ENCODE peak calls at places on chromosomes 3 and 15, in nine cellular contexts. O is GM10248; G is brain microvascular endothelial cell; R is memory B cell; F is stimulated activated CD4-positive, alpha-beta T cell treated with anti-CD3 and anti-CD28 coated beads, Interleukin-4, amount 100 ng/mL, for 48 hours; T is H9; S is epithelial cell of esophagus; N is activated naive CD4-positive, alpha-beta T cell treated with anti-CD3 and anti-CD28 coated beads, Interleukin-2, amount 10 ng/mL, durations not matched to agents 7 days and 5 days; Q is iris pigment epithelial cell. H is an unnamed sample.

GRCh38 chr3:186099178-186099577 is 9.7 kb downstream of the ETV5 start:
- DNase-seq in O (no peak), G (peak), R (no peak), F (no peak), T (no peak), S (peak), N (no peak), Q (peak), H (no peak)

GRCh38 chr3:172717493-172718088 is 6.7 kb upstream of the NCEH1 start:
- DNase-seq in O (no peak), G (no peak), R (no peak), F (no peak), T (no peak), S (no peak), N (no peak), Q (no peak), H (no peak)

GRCh38 chr3:23676093-23676492 is 129.7 kb upstream of the UBE2E1 start:
- DNase-seq in O (no peak), G (no peak), R (no peak), F (no peak), T (no peak), S (peak), N (no peak), Q (peak), H (no peak)

GRCh38 chr3:158701666-158702065 is 29.2 kb upstream of the LXN start:
- DNase-seq in O (no peak), G (no peak), R (no peak), F (no peak), T (no peak), S (no peak), N (no peak), Q (peak), H (no peak)

GRCh38 chr3:42066516-42067181 is 24.5 kb upstream of the TRAK1 start:
- DNase-seq in O (peak), G (peak), R (peak), F (no peak), T (peak), S (no peak), N (no peak), Q (peak), H (no peak)

GRCh38 chr3:48118928-48119327 is 69.3 kb downstream of the CDC25A start:
- DNase-seq in O (no peak), G (no peak), R (no peak), F (no peak), T (no peak), S (no peak), N (no peak), Q (no peak), H (no peak)

GRCh38 chr3:189167027-189167766 is 4.6 kb upstream of the TPRG1 start:
- DNase-seq in O (no peak), G (no peak), R (no peak), F (no peak), T (no peak), S (peak), N (no peak), Q (no peak), H (no peak)

GRCh38 chr3:125403789-125404188 is 28.7 kb upstream of the ZNF148 start:
- DNase-seq in O (no peak), G (peak), R (no peak), F (no peak), T (no peak), S (no peak), N (no peak), Q (peak), H (no peak)

GRCh38 chr15:36899696-36900095 is 200.7 kb downstream of the MEIS2 start:
- DNase-seq in O (no peak), G (no peak), R (no peak), F (no peak), T (no peak), S (no peak), N (no peak), Q (no peak), H (no peak)

GRCh38 chr15:26590673-26591072 is 182.2 kb downstream of the GABRB3 start:
- DNase-seq in O (no peak), G (no peak), R (no peak), F (no peak), T (no peak), S (no peak), N (no peak), Q (no peak), H (no peak)

GRCh38 chr15:76176059-76176458 is 116.3 kb downstream of the TMEM266 start:
- DNase-seq in O (no peak), G (no peak), R (no peak), F (no peak), T (no peak), S (no peak), N (no peak), Q (no peak), H (no peak)

GRCh38 chr3:60001369-60001768 is 951.5 kb upstream of the CFAP20DC start:
- DNase-seq in O (no peak), G (no peak), R (no peak), F (no peak), T (no peak), S (no peak), N (no peak), Q (no peak), H (no peak)

GRCh38 chr15:51751687-51752683 is 588 bp downstream of the TMOD2 start:
- DNase-seq in O (no peak), G (no peak), R (peak), F (no peak), T (peak), S (peak), N (peak), Q (peak), H (peak)

GRCh38 chr3:196454935-196455334 is 22.7 kb upstream of the UBXN7 start:
- DNase-seq in O (no peak), G (peak), R (no peak), F (no peak), T (no peak), S (no peak), N (no peak), Q (peak), H (no peak)

GRCh38 chr3:110625126-110625798 is 446.4 kb upstream of the NECTIN3 start:
- DNase-seq in O (no peak), G (no peak), R (no peak), F (no peak), T (no peak), S (no peak), N (no peak), Q (no peak), H (no peak)

GRCh38 chr3:188066141-188066540 is 87.8 kb upstream of the LPP start:
- DNase-seq in O (no peak), G (no peak), R (no peak), F (no peak), T (no peak), S (no peak), N (no peak), Q (no peak), H (no peak)

GRCh38 chr3:113606539-113607218 is 74.3 kb downstream of the SIDT1 start:
- DNase-seq in O (peak), G (no peak), R (peak), F (peak), T (no peak), S (no peak), N (peak), Q (no peak), H (peak)

H was measured in GM12892.